ENCODE peak calls at places on chromosomes 12 and 14, in seven cellular contexts. Q is thoracic aorta; B is lower leg skin; E is cardiac fibroblast; J is CD8-positive, alpha-beta T cell; N is heart left ventricle; G is psoas muscle. U is an unnamed sample.

GRCh38 chr12:121224591-121224990 is 14.7 kb downstream of the P2RX4 start:
- DNase-seq in Q (no peak), B (no peak), E (no peak), J (peak; percentile 73), N (no peak), G (no peak), U (no peak)

GRCh38 chr14:99156026-99156425 is 116.0 kb downstream of the BCL11B start:
- DNase-seq in Q (no peak), B (no peak), E (no peak), J (peak; percentile 37), N (no peak), G (no peak), U (no peak)

GRCh38 chr12:62799126-62799736 is 135.7 kb downstream of the PPM1H start:
- DNase-seq in Q (peak; percentile 22), B (peak; percentile 56), E (peak; percentile 87), J (peak; percentile 58), N (peak; percentile 47), G (no peak), U (peak; percentile 33)

GRCh38 chr14:105491366-105492006 is 440 bp downstream of the TEDC1 start:
- DNase-seq in Q (no peak), B (peak; percentile 77), E (peak; percentile 44), J (peak; percentile 74), N (peak; percentile 64), G (peak; percentile 74), U (peak; percentile 55)

GRCh38 chr14:88870777-88871176 is 46.3 kb downstream of the TTC8 start:
- DNase-seq in Q (no peak), B (no peak), E (no peak), J (no peak), N (no peak), G (no peak), U (no peak)

GRCh38 chr14:100875861-100876590 is 27.5 kb downstream of the RTL1 start:
- DNase-seq in Q (no peak), B (no peak), E (no peak), J (no peak), N (no peak), G (no peak), U (no peak)

GRCh38 chr14:73457050-73457934 is 1.1 kb downstream of the NUMB start:
- DNase-seq in Q (no peak), B (peak; percentile 56), E (no peak), J (no peak), N (peak; percentile 52), G (peak; percentile 25), U (no peak)

GRCh38 chr12:104501641-104502040 is 44.9 kb downstream of the CHST11 start:
- DNase-seq in Q (no peak), B (no peak), E (no peak), J (no peak), N (no peak), G (no peak), U (no peak)

GRCh38 chr14:61568572-61569011 is 126.7 kb upstream of the HIF1A start:
- DNase-seq in Q (no peak), B (no peak), E (no peak), J (peak; percentile 71), N (no peak), G (peak; percentile 44), U (no peak)

GRCh38 chr12:79151956-79152355 is 287.4 kb downstream of the SYT1 start:
- DNase-seq in Q (no peak), B (no peak), E (no peak), J (no peak), N (no peak), G (no peak), U (no peak)

GRCh38 chr14:104650057-104650980 is 39.1 kb upstream of the INF2 start:
- DNase-seq in Q (no peak), B (peak; percentile 37), E (peak; percentile 58), J (peak; percentile 84), N (peak; percentile 67), G (peak; percentile 68), U (no peak)

GRCh38 chr12:82058197-82058596 is 299.0 kb upstream of the PPFIA2 start:
- DNase-seq in Q (no peak), B (no peak), E (no peak), J (no peak), N (no peak), G (no peak), U (no peak)
- H3K4me3 ChIP-seq in Q (no peak overlapping the region), B (no peak overlapping the region), E (no peak overlapping the region), J (no peak overlapping the region), N (no peak overlapping the region), G (no peak overlapping the region), U (no peak overlapping the region)

GRCh38 chr12:27081668-27082091 is 698 bp downstream of the C12orf71 start:
- DNase-seq in Q (no peak), B (no peak), E (peak; percentile 58), J (no peak), N (no peak), G (no peak), U (no peak)
- TF ChIP-seq CTCF in Q (no peak), B (no peak), E (peak; percentile 20), J (no peak), N (no peak), G (no peak), U (no peak)

DNA sequence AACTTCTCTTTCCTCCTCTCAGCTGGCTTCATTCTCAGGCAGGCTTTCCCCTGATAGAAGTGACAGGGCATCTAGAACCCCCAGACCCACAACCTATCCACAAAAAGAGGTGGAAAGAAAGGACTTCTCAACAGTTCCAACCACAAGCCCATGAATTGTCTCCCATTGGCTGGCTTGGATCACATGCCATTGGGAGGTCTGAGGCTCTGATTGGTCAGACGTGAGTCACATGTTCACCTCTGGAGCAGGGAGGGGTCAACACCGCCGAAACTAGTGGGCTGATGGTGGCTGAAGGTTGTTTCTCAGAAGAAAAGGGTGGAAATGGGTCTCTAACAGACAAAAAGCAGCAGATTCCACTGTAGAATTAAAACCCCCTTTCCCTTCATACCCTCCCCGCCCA is 47.3 kb downstream of the DRAM1 start:
- DNase-seq in Q (no peak), B (no peak), E (no peak), J (no peak), N (no peak), G (no peak), U (no peak)
- H3K4me3 ChIP-seq in Q (no peak overlapping the region), B (no peak overlapping the region), E (no peak overlapping the region), J (no peak overlapping the region), N (no peak overlapping the region), G (no peak overlapping the region), U (no peak overlapping the region)

GRCh38 chr12:49880756-49881390 is 22.8 kb downstream of the FAIM2 start:
- DNase-seq in Q (no peak), B (no peak), E (no peak), J (no peak), N (no peak), G (no peak), U (no peak)

GRCh38 chr12:49882248-49882850 is 21.4 kb downstream of the FAIM2 start:
- DNase-seq in Q (no peak), B (no peak), E (no peak), J (no peak), N (no peak), G (no peak), U (no peak)

GRCh38 chr12:49881400-49882247 is 22.1 kb downstream of the FAIM2 start:
- DNase-seq in Q (no peak), B (no peak), E (no peak), J (no peak), N (no peak), G (no peak), U (no peak)

GRCh38 chr12:49885118-49885517 is 18.6 kb downstream of the FAIM2 start:
- DNase-seq in Q (no peak), B (no peak), E (no peak), J (no peak), N (no peak), G (no peak), U (no peak)

GRCh38 chr12:49883065-49883464 is 20.6 kb downstream of the FAIM2 start:
- DNase-seq in Q (no peak), B (no peak), E (no peak), J (no peak), N (no peak), G (no peak), U (no peak)
- TF ChIP-seq CTCF in Q (no peak), B (no peak), E (no peak), J (no peak), N (no peak), G (no peak), U (no peak)